ENCODE peak calls at places on chromosome 13, in nine cellular contexts. R, J, W, Q, Y, P, T, X and G are unnamed samples. For H3K27me3, the result is how much of the 10 kb centered on the place peaks cover.

GRCh38 chr13:21318891-21319532 is 140.1 kb downstream of the ZDHHC20 start:
- DNase-seq in W (no peak), R (no peak), Q (no peak), J (no peak), T (no peak), Y (no peak), X (no peak), P (no peak), G (no peak)

GRCh38 chr13:85367887-85368286 is 431.3 kb downstream of the SLITRK6 start:
- DNase-seq in X (no peak), P (no peak), Y (no peak), J (no peak), Q (no peak), R (no peak), W (no peak), T (no peak), G (no peak)

GRCh38 chr13:107743523-107743922 is 471.8 kb downstream of the LIG4 start:
- DNase-seq in T (no peak), Y (no peak), X (no peak), P (no peak), W (no peak), R (no peak), J (no peak), Q (no peak), G (no peak)

GRCh38 chr13:67726979-67727378 is 496.8 kb upstream of the PCDH9 start:
- DNase-seq in T (no peak), Y (no peak), P (no peak), X (no peak), J (peak), W (peak), Q (no peak), R (no peak), G (no peak)

GRCh38 chr13:73061478-73062275 is 2.9 kb downstream of the KLF5 start:
- DNase-seq in P (peak), J (no peak), R (no peak), W (peak), Q (no peak), T (no peak), X (no peak), Y (no peak), G (peak)

GRCh38 chr13:33610471-33611015 is 207.4 kb upstream of the RFC3 start:
- DNase-seq in Y (no peak), R (no peak), X (peak), Q (peak), W (peak), P (no peak), J (no peak), T (no peak), G (peak)

GRCh38 chr13:114067381-114067885 is 65.0 kb downstream of the RASA3 start:
- DNase-seq in Q (no peak), T (no peak), X (no peak), J (no peak), W (no peak), R (no peak), Y (no peak), P (peak), G (no peak)

GRCh38 chr13:97914537-97914936 is 38.9 kb upstream of the IPO5 start:
- DNase-seq in T (no peak), R (no peak), J (no peak), X (no peak), Q (no peak), P (no peak), W (no peak), Y (no peak), G (no peak)

GRCh38 chr13:29713841-29714240 is 118.4 kb upstream of the SLC7A1 start:
- DNase-seq in X (no peak), Q (no peak), P (no peak), Y (no peak), R (peak), T (no peak), J (no peak), W (peak), G (peak)

GRCh38 chr13:72782717-72783116 is 784 bp downstream of the PIBF1 start:
- DNase-seq in R (no peak), X (no peak), Q (no peak), J (no peak), P (no peak), Y (no peak), T (no peak), W (peak), G (no peak)

GRCh38 chr13:42393573-42394360 is 121.8 kb downstream of the AKAP11 start:
- DNase-seq in W (no peak), T (no peak), P (no peak), R (no peak), Q (no peak), X (no peak), J (no peak), Y (no peak), G (no peak)

GRCh38 chr13:37106642-37107041 is 1.2 kb upstream of the CSNK1A1L start:
- DNase-seq in X (no peak), Q (no peak), R (no peak), T (no peak), J (no peak), P (no peak), W (peak), Y (no peak), G (no peak)

GRCh38 chr13:106916329-106916728 is 348.4 kb upstream of the ARGLU1 start:
- DNase-seq in R (no peak), Q (no peak), W (no peak), Y (no peak), T (no peak), J (no peak), P (no peak), X (no peak), G (no peak)

GRCh38 chr13:114077938-114078335 is 54.5 kb downstream of the RASA3 start:
- DNase-seq in P (peak), R (no peak), Y (no peak), T (no peak), J (no peak), W (peak), Q (no peak), X (peak), G (peak)

GRCh38 chr13:41633776-41634175 is 176.4 kb downstream of the RGCC start:
- DNase-seq in W (no peak), R (no peak), Q (no peak), P (no peak), Y (no peak), T (no peak), X (no peak), J (no peak), G (no peak)

GRCh38 chr13:51154029-51154555 is 43.0 kb upstream of the C13orf42 start:
- DNase-seq in Y (no peak), T (no peak), Q (no peak), P (no peak), J (no peak), R (no peak), X (no peak), W (no peak), G (peak)

GRCh38 chr13:102707465-102707864 is 12.6 kb upstream of the METTL21C start:
- DNase-seq in R (no peak), Q (no peak), P (no peak), T (no peak), Y (no peak), X (no peak), J (no peak), W (no peak), G (no peak)

GRCh38 chr13:68938639-68939038 is 1169.0 kb upstream of the ATXN8OS start:
- DNase-seq in X (no peak), Y (no peak), Q (no peak), J (no peak), T (no peak), R (no peak), W (no peak), P (no peak), G (no peak)

GRCh38 chr13:100147825-100148224 is 58.9 kb downstream of the PCCA start:
- DNase-seq in Q (no peak), W (no peak), P (no peak), R (no peak), X (no peak), J (no peak), T (no peak), Y (no peak), G (no peak)

GRCh38 chr13:97111705-97112104 is 110.4 kb upstream of the MBNL2 start:
- DNase-seq in P (no peak), Q (no peak), J (no peak), X (no peak), R (no peak), T (no peak), Y (no peak), W (no peak), G (no peak)

GRCh38 chr13:104648291-104648690 is 1582.1 kb upstream of the SLC10A2 start:
- DNase-seq in X (no peak), T (no peak), W (no peak), Q (no peak), Y (no peak), R (no peak), J (no peak), P (no peak), G (no peak)

GRCh38 chr13:59681630-59682311 is 482.0 kb downstream of the DIAPH3 start:
- DNase-seq in X (no peak), J (no peak), W (no peak), R (no peak), Q (no peak), T (no peak), Y (no peak), P (no peak), G (no peak)

GRCh38 chr13:73399347-73400216 is 340.8 kb downstream of the KLF5 start:
- DNase-seq in T (no peak), P (no peak), Y (no peak), X (no peak), W (peak), J (peak), Q (no peak), R (no peak), G (no peak)

DNA sequence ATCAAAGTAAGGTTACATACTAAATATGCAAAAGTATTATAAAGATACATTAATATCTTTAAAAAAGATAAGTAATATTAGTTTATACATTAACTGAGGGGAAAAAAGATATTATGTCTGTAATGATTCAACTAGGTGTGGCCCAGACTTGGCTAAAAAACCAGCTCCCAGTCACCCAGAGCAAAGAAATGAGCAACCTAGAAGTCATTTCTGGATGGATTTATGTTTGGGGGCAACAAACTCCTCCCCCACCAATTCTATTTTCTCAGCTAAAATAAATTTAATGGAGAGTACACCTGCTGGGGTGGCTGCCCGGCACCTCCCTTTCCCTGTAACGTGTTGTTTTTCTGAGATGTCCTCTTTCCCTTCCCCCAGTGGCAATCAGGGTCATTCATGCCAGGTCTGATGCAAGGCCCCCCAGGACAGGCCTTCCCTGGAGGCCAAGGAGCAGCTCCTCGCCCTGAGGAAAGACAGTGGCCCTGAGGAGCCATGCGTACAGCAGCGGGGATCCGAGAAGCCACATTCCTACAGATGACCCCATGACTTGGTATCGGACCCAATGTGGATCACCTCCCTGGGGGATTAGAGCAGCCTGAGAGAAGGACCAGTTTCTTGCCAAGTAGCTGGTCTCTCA is 78.6 kb upstream of the DOCK9 start:
- DNase-seq in R (no peak), J (no peak), Y (no peak), X (no peak), W (no peak), T (no peak), P (no peak), Q (no peak), G (no peak)
- H3K27me3 ChIP-seq in R (under half), J (under half), Y (under half), X (under half), W (under half), T (under half), P (under half), Q (under half), G (under half)

GRCh38 chr13:31122544-31123260 is 39.0 kb downstream of the HSPH1 start:
- DNase-seq in Y (no peak), X (no peak), P (no peak), Q (no peak), W (no peak), R (no peak), J (no peak), T (no peak), G (no peak)
- H3K27me3 ChIP-seq in Y (under half), X (under half), P (under half), Q (under half), W (under half), R (under half), J (under half), T (under half), G (under half)

GRCh38 chr13:25214371-25215252 is 42.5 kb upstream of the AMER2 start:
- DNase-seq in X (peak), W (peak), P (no peak), R (no peak), Y (no peak), Q (no peak), J (no peak), T (no peak), G (no peak)
- H3K27me3 ChIP-seq in X (under half), W (under half), P (under half), R (under half), Y (under half), Q (under half), J (under half), T (under half), G (under half)

GRCh38 chr13:111469450-111469849 is 149.0 kb downstream of the TEX29 start:
- DNase-seq in T (no peak), R (no peak), Q (no peak), Y (no peak), P (no peak), W (no peak), J (no peak), X (no peak), G (no peak)
- H3K27me3 ChIP-seq in T (under half), R (under half), Q (half or more), Y (under half), P (under half), W (under half), J (under half), X (under half), G (under half)

DNA sequence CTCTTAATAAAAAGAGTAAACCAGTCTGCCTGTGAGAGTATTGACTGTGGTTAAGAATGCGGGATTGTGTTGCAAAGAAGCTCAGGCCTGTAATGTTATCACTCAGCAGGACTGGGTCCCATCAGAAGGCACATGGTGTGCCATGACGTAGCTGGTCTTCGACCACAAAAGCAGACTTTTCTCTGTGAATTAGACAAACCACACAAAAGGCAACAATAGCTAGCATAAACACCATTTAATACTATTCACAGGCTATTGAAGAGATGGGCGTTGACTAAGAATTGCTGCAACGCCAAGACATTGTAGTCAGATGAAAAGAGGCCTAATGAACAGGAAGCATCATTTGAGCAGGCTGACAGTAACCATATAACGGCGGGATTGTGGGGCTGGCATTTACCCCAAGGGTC is 235.6 kb upstream of the SOX21 start:
- DNase-seq in Y (no peak), T (no peak), Q (no peak), P (no peak), X (no peak), J (no peak), R (no peak), W (no peak), G (peak)
- H3K27me3 ChIP-seq in Y (under half), T (under half), Q (under half), P (under half), X (under half), J (under half), R (under half), W (under half), G (under half)

DNA sequence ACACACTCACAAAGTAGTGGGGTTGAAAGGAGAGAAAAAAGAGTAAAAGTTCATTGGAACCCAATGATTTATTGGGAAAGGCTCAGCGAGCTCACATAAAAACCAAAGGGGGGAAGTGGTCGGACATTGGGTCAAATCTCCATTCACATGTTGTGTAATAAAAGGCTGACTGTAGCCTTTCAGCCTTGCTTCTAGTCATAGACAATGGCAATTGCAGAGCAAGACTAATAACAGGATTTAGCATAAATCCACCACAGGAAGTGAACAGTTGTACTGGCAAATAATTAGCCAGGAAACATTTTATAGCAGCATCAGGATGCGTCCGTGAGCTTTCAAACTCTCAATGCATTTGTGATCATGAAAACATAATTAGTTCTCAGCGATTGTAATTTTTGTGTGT is 105.8 kb downstream of the SPRY2 start:
- DNase-seq in X (no peak), R (no peak), P (no peak), J (no peak), T (no peak), Q (no peak), Y (no peak), W (no peak), G (no peak)
- H3K27me3 ChIP-seq in X (under half), R (under half), P (under half), J (under half), T (under half), Q (under half), Y (under half), W (under half), G (under half)

GRCh38 chr13:112335135-112335534 is 41.0 kb upstream of the SPACA7 start:
- DNase-seq in Q (no peak), J (no peak), X (no peak), P (no peak), R (no peak), Y (no peak), W (no peak), T (no peak), G (no peak)

GRCh38 chr13:112330479-112331407 is 45.4 kb upstream of the SPACA7 start:
- DNase-seq in W (no peak), R (no peak), Y (no peak), Q (no peak), P (peak), T (no peak), J (no peak), X (no peak), G (peak)

GRCh38 chr13:112333756-112334543 is 42.2 kb upstream of the SPACA7 start:
- DNase-seq in P (no peak), W (no peak), J (no peak), Q (no peak), T (no peak), Y (no peak), X (no peak), R (peak), G (no peak)

GRCh38 chr13:112331675-112332074 is 44.5 kb upstream of the SPACA7 start:
- DNase-seq in T (no peak), X (no peak), R (no peak), J (no peak), W (no peak), Q (no peak), P (no peak), Y (no peak), G (peak)

GRCh38 chr13:112332727-112333126 is 43.4 kb upstream of the SPACA7 start:
- DNase-seq in R (no peak), J (no peak), T (no peak), W (no peak), P (no peak), Q (no peak), X (no peak), Y (no peak), G (no peak)
- H3K27me3 ChIP-seq in R (under half), J (under half), T (under half), W (under half), P (under half), Q (half or more), X (under half), Y (under half), G (under half)

GRCh38 chr13:50127726-50128291 is 112.6 kb downstream of the KCNRG start:
- DNase-seq in T (no peak), Q (no peak), J (no peak), Y (no peak), X (no peak), W (peak), R (no peak), P (no peak), G (peak)
- H3K27me3 ChIP-seq in T (under half), Q (under half), J (half or more), Y (under half), X (under half), W (half or more), R (under half), P (under half), G (half or more)

GRCh38 chr13:109872864-109873263 is 86.5 kb upstream of the IRS2 start:
- DNase-seq in Y (no peak), J (no peak), R (no peak), T (no peak), X (no peak), Q (no peak), P (no peak), W (no peak), G (peak)
- H3K27me3 ChIP-seq in Y (under half), J (under half), R (under half), T (under half), X (under half), Q (under half), P (under half), W (under half), G (under half)